ENCODE peak calls at places on chromosome 15, in ten cellular contexts. X, R, P, Q, H, S, Z, C, N and O are unnamed samples.

GRCh38 chr15:101807345-101807945 is 4.1 kb downstream of the OR4F6 start:
- DNase-seq in N (no peak), Z (no peak), S (no peak), Q (no peak), R (no peak), C (no peak), H (no peak), X (no peak), P (no peak), O (no peak)

GRCh38 chr15:94607176-94607654 is 375.9 kb downstream of the MCTP2 start:
- DNase-seq in Z (peak), N (no peak), P (no peak), C (peak), Q (no peak), H (no peak), R (no peak), X (peak), S (no peak), O (no peak)

GRCh38 chr15:39054128-39054732 is 489.6 kb upstream of the RASGRP1 start:
- DNase-seq in Q (no peak), X (no peak), N (no peak), S (no peak), C (no peak), R (no peak), H (no peak), Z (no peak), P (no peak), O (no peak)

GRCh38 chr15:90902656-90902995 is 476 bp upstream of the MAN2A2 start:
- DNase-seq in S (no peak), C (no peak), N (no peak), X (no peak), H (no peak), P (no peak), Z (no peak), Q (no peak), R (no peak), O (no peak)

GRCh38 chr15:99925661-99926461 is 192.6 kb upstream of the LYSMD4 start:
- DNase-seq in R (peak), S (peak), P (no peak), Q (no peak), Z (peak), X (peak), H (peak), N (peak), C (peak), O (peak)

GRCh38 chr15:101045236-101045646 is 126.1 kb downstream of the LRRK1 start:
- DNase-seq in R (peak), H (no peak), P (no peak), Q (no peak), Z (peak), S (no peak), X (no peak), N (no peak), C (no peak), O (peak)

GRCh38 chr15:52417501-52417900 is 111.2 kb downstream of the MYO5A start:
- DNase-seq in X (no peak), P (no peak), C (no peak), H (no peak), Q (no peak), S (no peak), N (no peak), Z (no peak), R (no peak), O (no peak)

GRCh38 chr15:80489030-80489594 is 84.9 kb downstream of the ARNT2 start:
- DNase-seq in N (no peak), Q (no peak), C (no peak), R (no peak), X (no peak), Z (no peak), H (no peak), P (no peak), S (no peak), O (no peak)

GRCh38 chr15:94075349-94075748 is 156.0 kb upstream of the MCTP2 start:
- DNase-seq in Z (peak), N (no peak), C (peak), S (no peak), Q (no peak), R (no peak), P (no peak), H (no peak), X (peak), O (peak)

GRCh38 chr15:34437687-34438086 is at the start of gene GOLGA8A:
- DNase-seq in H (peak), Q (peak), X (peak), Z (peak), P (peak), S (peak), R (peak), N (peak), C (peak), O (no peak)

GRCh38 chr15:48798319-48798718 is 12.6 kb downstream of the CEP152 start:
- DNase-seq in N (no peak), R (peak), C (no peak), H (no peak), X (no peak), Q (no peak), Z (no peak), P (no peak), S (no peak), O (no peak)

GRCh38 chr15:31277335-31278055 is 49.1 kb upstream of the KLF13 start:
- DNase-seq in N (no peak), R (no peak), C (no peak), X (no peak), Z (no peak), Q (peak), P (no peak), S (no peak), H (no peak), O (no peak)

GRCh38 chr15:50058231-50058630 is 60.8 kb downstream of the ATP8B4 start:
- DNase-seq in C (no peak), S (no peak), Q (no peak), H (no peak), R (no peak), N (no peak), Z (no peak), P (no peak), X (no peak), O (no peak)

GRCh38 chr15:43268111-43269105 is 1.7 kb upstream of the TGM5 start:
- DNase-seq in R (peak), C (no peak), X (no peak), H (peak), Q (no peak), Z (no peak), S (no peak), N (no peak), P (no peak), O (no peak)

GRCh38 chr15:85493258-85493657 is 112.9 kb downstream of the AKAP13 start:
- DNase-seq in H (no peak), P (no peak), C (no peak), S (no peak), Z (no peak), X (no peak), N (no peak), Q (no peak), R (no peak), O (peak)

GRCh38 chr15:100247228-100248225 is 94.2 kb downstream of the ADAMTS17 start:
- DNase-seq in Q (no peak), P (no peak), Z (no peak), N (no peak), C (no peak), S (no peak), X (no peak), R (no peak), H (no peak), O (no peak)

GRCh38 chr15:57522148-57522547 is 69.6 kb upstream of the MYZAP start:
- DNase-seq in N (no peak), Z (peak), P (no peak), Q (no peak), X (no peak), C (peak), S (no peak), R (no peak), H (no peak), O (no peak)
- H3K27ac ChIP-seq in N (no peak), Z (peak), P (peak), Q (no peak), X (no peak), C (peak), S (no peak), R (no peak), H (peak), O (no peak)

DNA sequence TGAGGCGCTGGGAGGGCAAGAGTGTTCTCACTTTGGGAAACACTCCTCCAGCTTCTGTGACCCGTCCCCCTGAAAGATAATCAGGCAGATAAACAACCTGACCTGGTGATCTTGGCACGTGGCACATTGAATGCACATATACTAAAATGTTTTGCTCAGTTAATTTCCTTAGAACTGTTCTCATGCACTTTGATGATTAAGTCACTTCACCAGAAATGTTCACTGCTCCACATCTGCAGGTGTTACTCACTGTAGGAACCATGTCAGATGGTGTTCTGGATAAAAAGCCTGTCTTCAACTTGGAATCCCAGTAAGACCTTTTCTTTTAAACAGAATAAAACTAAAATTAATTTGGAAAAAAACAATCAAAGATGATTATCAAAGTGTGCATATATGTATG is 24.6 kb upstream of the NIPA2 start:
- DNase-seq in P (no peak), C (no peak), R (no peak), N (no peak), Z (no peak), X (no peak), H (no peak), Q (no peak), S (no peak), O (no peak)
- TF ChIP-seq CTCF in P (no peak), C (no peak), R (no peak), N (no peak), Z (no peak), X (no peak), H (no peak), Q (no peak), S (no peak), O (no peak)

GRCh38 chr15:67101981-67102929 is 36.9 kb downstream of the SMAD3 start:
- DNase-seq in R (no peak), Q (no peak), H (no peak), C (no peak), Z (no peak), S (peak), P (no peak), X (no peak), N (peak), O (no peak)
- H3K27ac ChIP-seq in R (no peak), Q (no peak), H (no peak), C (peak), Z (no peak), S (peak), P (peak), X (peak), N (peak), O (no peak)

GRCh38 chr15:76916369-76916768 is 11.2 kb upstream of the SCAPER start:
- DNase-seq in Z (no peak), R (no peak), N (no peak), S (no peak), X (no peak), H (no peak), Q (peak), P (no peak), C (no peak), O (no peak)
- TF ChIP-seq CTCF in Z (no peak), R (no peak), N (no peak), S (no peak), X (no peak), H (no peak), Q (no peak), P (no peak), C (no peak), O (no peak)

DNA sequence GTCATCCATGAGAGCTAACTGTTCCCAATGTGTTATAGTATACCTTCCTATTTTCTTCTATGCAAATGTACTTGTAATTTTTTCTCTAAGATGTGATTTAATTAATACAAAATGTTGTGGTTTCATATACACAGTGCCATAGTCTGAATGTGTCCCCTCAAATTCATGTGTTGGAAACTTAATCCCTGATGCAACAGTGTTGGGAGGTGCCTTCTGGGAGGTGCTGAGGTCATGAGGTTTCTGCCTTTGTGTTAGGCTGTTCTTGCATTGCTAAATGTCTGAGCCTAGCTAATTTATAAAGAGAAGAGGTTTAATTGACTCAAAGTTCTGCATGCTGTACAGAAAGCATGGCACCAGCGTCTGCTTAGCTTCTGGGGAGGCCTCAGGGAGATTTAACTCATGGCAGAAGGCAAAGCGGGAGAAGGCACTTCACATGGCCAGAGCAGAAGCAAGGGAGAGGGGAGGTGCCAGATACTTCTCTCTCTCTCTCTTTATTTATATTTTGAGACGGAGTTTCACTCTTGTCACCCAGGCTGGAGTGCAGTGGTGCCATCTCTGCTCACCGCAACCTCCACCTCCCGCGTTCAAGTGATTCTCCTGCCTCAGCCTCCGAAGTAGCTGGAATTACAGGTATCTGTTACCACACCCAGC is 34.7 kb upstream of the BNIP2 start:
- DNase-seq in X (no peak), R (no peak), Z (no peak), H (no peak), P (no peak), S (no peak), Q (no peak), N (no peak), C (no peak), O (no peak)
- H3K27ac ChIP-seq in X (peak), R (no peak), Z (no peak), H (no peak), P (no peak), S (no peak), Q (no peak), N (no peak), C (no peak), O (no peak)

GRCh38 chr15:29455530-29455929 is 185.9 kb upstream of the NSMCE3 start:
- DNase-seq in C (no peak), Q (no peak), Z (no peak), S (no peak), N (no peak), H (no peak), X (no peak), R (no peak), P (no peak), O (no peak)
- TF ChIP-seq CTCF in C (no peak), Q (no peak), Z (no peak), S (no peak), N (no peak), H (no peak), X (no peak), R (no peak), P (no peak), O (no peak)

GRCh38 chr15:28885630-28886430 is at the start of gene APBA2:
- DNase-seq in C (peak), N (peak), R (peak), Q (no peak), P (no peak), Z (no peak), X (no peak), S (peak), H (peak), O (no peak)

GRCh38 chr15:28886431-28887343 is 913 bp downstream of the APBA2 start:
- DNase-seq in R (no peak), Z (no peak), X (no peak), C (no peak), Q (no peak), H (peak), S (no peak), P (no peak), N (no peak), O (no peak)

GRCh38 chr15:28887344-28888174 is 1.8 kb downstream of the APBA2 start:
- DNase-seq in C (no peak), Q (no peak), S (no peak), Z (no peak), H (no peak), N (no peak), R (no peak), P (no peak), X (no peak), O (no peak)

GRCh38 chr15:28884151-28884940 is 1.4 kb upstream of the APBA2 start:
- DNase-seq in X (no peak), C (no peak), Q (no peak), N (no peak), P (no peak), S (no peak), R (no peak), Z (no peak), H (no peak), O (no peak)

DNA sequence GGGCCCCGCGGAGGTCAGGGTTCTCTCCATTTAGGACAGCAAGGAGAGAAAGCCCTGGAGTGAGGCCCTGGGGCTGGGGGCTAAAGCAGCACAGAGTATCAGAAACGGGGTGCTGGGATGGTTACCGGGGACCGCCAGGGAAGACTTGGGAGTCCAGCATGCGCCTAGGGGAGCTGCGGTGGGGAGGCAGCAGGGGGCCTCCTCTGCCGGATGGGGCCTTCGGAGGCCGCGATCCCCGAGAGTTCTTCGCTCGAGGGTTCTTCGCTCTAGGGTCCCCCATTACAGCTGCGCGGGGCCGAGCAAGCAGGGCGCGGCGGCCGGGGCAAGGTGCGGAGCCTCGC is 515 bp upstream of the APBA2 start:
- DNase-seq in R (no peak), C (no peak), S (no peak), N (no peak), X (no peak), Z (no peak), H (no peak), Q (no peak), P (no peak), O (no peak)
- H3K27ac ChIP-seq in R (peak), C (no peak), S (peak), N (no peak), X (no peak), Z (no peak), H (no peak), Q (peak), P (no peak), O (no peak)

DNA sequence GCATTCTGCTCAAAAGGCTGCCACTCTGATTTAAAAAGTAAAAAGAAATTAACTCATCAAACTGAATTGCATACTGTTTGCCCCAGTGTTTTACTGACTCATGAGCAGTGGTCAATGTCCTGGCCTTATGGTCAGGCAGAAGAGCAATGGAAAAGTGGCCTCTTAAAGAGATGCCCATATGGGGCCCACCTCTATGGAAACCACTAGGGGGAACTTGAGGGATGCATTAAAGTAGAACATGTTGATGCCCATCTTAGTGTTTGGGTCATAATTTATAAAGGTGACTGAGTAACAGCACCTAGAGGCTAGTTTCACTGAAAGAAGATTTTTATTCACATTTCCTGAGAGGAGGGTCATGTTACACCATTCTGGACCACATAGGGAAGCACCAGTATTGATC is 66.5 kb upstream of the RNU6-1 start:
- DNase-seq in P (no peak), C (no peak), Z (no peak), R (peak), N (no peak), X (no peak), S (no peak), H (no peak), Q (no peak), O (no peak)
- TF ChIP-seq CTCF in P (peak), C (peak), Z (peak), R (peak), N (peak), X (peak), S (no peak), H (peak), Q (no peak), O (no peak)

DNA sequence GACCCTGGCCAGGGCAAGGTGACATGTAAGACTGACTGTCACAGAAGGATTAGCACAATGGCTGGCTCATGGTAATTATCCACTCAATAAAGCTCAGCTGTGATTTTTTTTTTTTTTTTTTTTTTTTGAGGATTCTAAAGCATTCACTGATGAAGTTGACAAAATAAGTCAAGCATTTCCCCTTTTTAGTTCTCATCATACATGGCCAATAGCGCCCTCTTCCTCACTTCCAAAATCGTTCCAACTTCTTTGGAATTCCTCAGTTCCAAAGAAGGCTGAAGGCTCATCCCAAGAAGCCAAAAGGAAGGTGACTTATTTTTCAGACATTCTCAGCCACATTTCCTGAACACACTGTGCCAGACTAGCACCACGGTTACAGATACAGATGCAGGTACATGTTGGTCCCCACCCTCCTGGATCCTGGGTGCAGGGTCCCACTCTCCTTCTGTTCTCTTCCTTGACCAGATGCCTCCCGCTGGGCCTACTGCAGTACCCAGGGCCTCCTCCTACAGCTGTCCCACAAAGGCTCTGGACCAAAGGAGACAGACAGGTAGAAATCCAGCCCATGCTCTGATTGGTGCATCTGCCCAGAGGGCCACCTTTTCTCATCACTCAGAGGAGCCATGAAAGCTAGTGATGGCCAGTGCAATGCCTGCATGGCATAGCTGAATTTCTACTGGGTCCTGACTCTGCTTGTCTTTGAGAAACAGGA is 202.6 kb downstream of the UACA start:
- DNase-seq in Q (no peak), P (no peak), Z (no peak), S (no peak), H (no peak), R (no peak), X (no peak), N (no peak), C (no peak), O (no peak)
- H3K27ac ChIP-seq in Q (no peak), P (no peak), Z (no peak), S (no peak), H (no peak), R (no peak), X (no peak), N (no peak), C (no peak), O (no peak)